ENCODE peak calls at places on chromosomes 5 and 9, in four cellular contexts. One of them, this sample, is unnamed.

GRCh38 chr9:127505396-127506116 is 54.2 kb downstream of the LRSAM1 start:
- DNase-seq in psoas muscle: no peak
- DNase-seq in heart left ventricle: no peak
- DNase-seq in spleen: no peak
- DNase-seq in this sample: no peak

GRCh38 chr5:108728566-108729305 is 19.0 kb upstream of the FER start:
- DNase-seq in psoas muscle: no peak
- DNase-seq in spleen: no peak
- DNase-seq in heart left ventricle: no peak
- DNase-seq in this sample: no peak

GRCh38 chr5:128213833-128214232 is 130.3 kb downstream of the SLC12A2 start:
- DNase-seq in spleen: no peak
- DNase-seq in psoas muscle: no peak
- DNase-seq in heart left ventricle: no peak
- DNase-seq in this sample: no peak

GRCh38 chr9:93052791-93053540 is 5.5 kb upstream of the SUSD3 start:
- DNase-seq in psoas muscle: no peak
- DNase-seq in spleen: no peak
- DNase-seq in heart left ventricle: no peak
- DNase-seq in this sample: no peak

GRCh38 chr9:85020791-85021190 is 351.3 kb downstream of the NTRK2 start:
- DNase-seq in heart left ventricle: no peak
- DNase-seq in spleen: no peak
- DNase-seq in psoas muscle: no peak
- DNase-seq in this sample: no peak

GRCh38 chr9:128556915-128557634 is 4.7 kb downstream of the SPTAN1 start:
- DNase-seq in heart left ventricle: no peak
- DNase-seq in psoas muscle: no peak
- DNase-seq in spleen: no peak
- DNase-seq in this sample: no peak

GRCh38 chr9:113360242-113360842 is 11.0 kb downstream of the BSPRY start:
- DNase-seq in heart left ventricle: no peak
- DNase-seq in psoas muscle: no peak
- DNase-seq in spleen: no peak
- DNase-seq in this sample: no peak

GRCh38 chr5:116361171-116361967 is 213.3 kb downstream of the SEMA6A start:
- DNase-seq in psoas muscle: peak; percentile 50
- DNase-seq in spleen: peak; percentile 74
- DNase-seq in heart left ventricle: peak; percentile 63
- DNase-seq in this sample: peak; percentile 84

GRCh38 chr5:1651250-1651649 is 127.5 kb upstream of the LPCAT1 start:
- DNase-seq in psoas muscle: no peak
- DNase-seq in heart left ventricle: no peak
- DNase-seq in spleen: no peak
- DNase-seq in this sample: peak; percentile 29

GRCh38 chr5:74517700-74518099 is 122.8 kb downstream of the ENC1 start:
- DNase-seq in heart left ventricle: no peak
- DNase-seq in psoas muscle: no peak
- DNase-seq in spleen: no peak
- DNase-seq in this sample: no peak

GRCh38 chr9:38224941-38225340 is 155.9 kb upstream of the SHB start:
- DNase-seq in heart left ventricle: no peak
- DNase-seq in spleen: no peak
- DNase-seq in psoas muscle: no peak
- DNase-seq in this sample: no peak

GRCh38 chr5:133250527-133250926 is 198.7 kb downstream of the HSPA4 start:
- DNase-seq in spleen: peak; percentile 67
- DNase-seq in heart left ventricle: no peak
- DNase-seq in psoas muscle: no peak
- DNase-seq in this sample: no peak

GRCh38 chr5:120096413-120096812 is 367.7 kb upstream of the PRR16 start:
- DNase-seq in heart left ventricle: no peak
- DNase-seq in spleen: no peak
- DNase-seq in psoas muscle: no peak
- DNase-seq in this sample: no peak

GRCh38 chr9:126421567-126422428 is 95.2 kb downstream of the MVB12B start:
- DNase-seq in psoas muscle: peak; percentile 39
- DNase-seq in spleen: no peak
- DNase-seq in heart left ventricle: no peak
- DNase-seq in this sample: no peak

GRCh38 chr9:35844628-35845301 is 15.7 kb downstream of the TMEM8B start:
- DNase-seq in psoas muscle: no peak
- DNase-seq in spleen: no peak
- DNase-seq in heart left ventricle: no peak
- DNase-seq in this sample: peak; percentile 70

GRCh38 chr5:116947691-116948528 is 373.3 kb upstream of the SEMA6A start:
- DNase-seq in heart left ventricle: peak; percentile 62
- DNase-seq in spleen: peak; percentile 82
- DNase-seq in psoas muscle: peak; percentile 37
- DNase-seq in this sample: no peak

GRCh38 chr5:135423158-135423925 is 23.8 kb downstream of the DCANP1 start:
- DNase-seq in spleen: no peak
- DNase-seq in psoas muscle: no peak
- DNase-seq in heart left ventricle: no peak
- DNase-seq in this sample: no peak

GRCh38 chr5:67395790-67396418 is 199.3 kb upstream of the CD180 start:
- DNase-seq in heart left ventricle: no peak
- DNase-seq in spleen: no peak
- DNase-seq in psoas muscle: no peak
- DNase-seq in this sample: no peak

GRCh38 chr5:147377685-147378084 is 132.2 kb downstream of the DPYSL3 start:
- DNase-seq in spleen: no peak
- DNase-seq in heart left ventricle: no peak
- DNase-seq in psoas muscle: no peak
- DNase-seq in this sample: no peak

DNA sequence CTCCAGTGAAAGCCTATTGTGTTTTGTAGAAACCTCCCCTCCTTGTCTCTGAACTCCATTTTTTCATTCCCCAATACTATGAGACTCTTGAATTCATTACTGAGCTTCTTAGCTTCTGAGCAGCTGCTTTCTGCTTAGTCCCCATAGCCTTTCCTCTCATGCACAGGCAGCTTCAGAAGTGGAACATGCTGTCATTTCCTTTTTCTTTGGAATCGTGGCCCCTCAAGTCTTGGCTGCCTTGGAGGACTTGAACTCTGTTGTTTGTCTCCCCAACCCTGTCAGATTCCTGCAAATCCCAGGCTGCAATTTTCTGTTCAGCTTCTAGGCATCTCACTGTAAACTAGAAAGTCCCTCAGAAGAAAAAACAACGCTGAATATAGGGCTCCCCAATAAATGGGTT is 268.5 kb downstream of the ARRDC3 start:
- DNase-seq in psoas muscle: no peak
- DNase-seq in spleen: no peak
- DNase-seq in heart left ventricle: no peak
- DNase-seq in this sample: no peak
- H3K27ac ChIP-seq in psoas muscle: no peak overlapping the region
- H3K27ac ChIP-seq in spleen: peak overlapping the region; percentile 30
- H3K27ac ChIP-seq in heart left ventricle: peak overlapping the region; percentile 47
- H3K27ac ChIP-seq in this sample: peak overlapping the region; percentile 63

GRCh38 chr9:134490446-134490845 is 151.2 kb upstream of the COL5A1 start:
- DNase-seq in heart left ventricle: no peak
- DNase-seq in spleen: no peak
- DNase-seq in psoas muscle: no peak
- DNase-seq in this sample: peak; percentile 46
- H3K27ac ChIP-seq in heart left ventricle: no peak overlapping the region
- H3K27ac ChIP-seq in spleen: no peak overlapping the region
- H3K27ac ChIP-seq in psoas muscle: no peak overlapping the region
- H3K27ac ChIP-seq in this sample: no peak overlapping the region

GRCh38 chr5:39532511-39532910 is 107.7 kb upstream of the DAB2 start:
- DNase-seq in heart left ventricle: no peak
- DNase-seq in psoas muscle: no peak
- DNase-seq in spleen: no peak
- DNase-seq in this sample: no peak

GRCh38 chr5:39523821-39524220 is 99.0 kb upstream of the DAB2 start:
- DNase-seq in heart left ventricle: no peak
- DNase-seq in psoas muscle: no peak
- DNase-seq in spleen: no peak
- DNase-seq in this sample: no peak

GRCh38 chr5:39531299-39531698 is 106.5 kb upstream of the DAB2 start:
- DNase-seq in heart left ventricle: no peak
- DNase-seq in psoas muscle: no peak
- DNase-seq in spleen: no peak
- DNase-seq in this sample: no peak

GRCh38 chr5:39521945-39522590 is 97.3 kb upstream of the DAB2 start:
- DNase-seq in heart left ventricle: no peak
- DNase-seq in spleen: no peak
- DNase-seq in psoas muscle: no peak
- DNase-seq in this sample: no peak

DNA sequence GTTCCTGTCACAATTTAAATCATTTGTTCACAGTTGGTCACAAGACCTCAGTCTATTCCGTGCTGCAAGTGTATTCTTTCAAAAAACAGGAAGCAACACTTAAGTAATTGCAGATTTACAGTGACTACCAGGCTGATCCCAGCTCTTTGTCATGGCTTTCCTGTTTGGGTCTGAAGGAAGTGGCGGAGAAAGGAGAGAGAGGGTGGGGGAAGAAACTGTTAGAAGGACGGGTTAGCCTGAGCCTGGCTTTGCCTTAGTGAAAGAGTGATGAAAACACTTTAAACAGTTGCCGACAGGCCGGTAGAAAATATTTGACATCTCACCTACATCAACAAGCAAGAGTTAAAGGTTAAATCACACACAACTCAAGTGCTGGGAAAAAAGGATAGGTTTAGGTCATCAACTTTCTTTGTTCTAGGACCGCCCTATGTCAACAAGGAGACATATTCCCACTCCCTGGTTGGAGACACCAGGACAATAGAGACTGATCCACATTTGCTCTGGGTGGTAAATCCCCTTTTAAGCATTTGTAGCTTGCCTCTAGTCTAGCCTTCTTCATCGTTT is 102.2 kb upstream of the DAB2 start:
- DNase-seq in heart left ventricle: no peak
- DNase-seq in spleen: no peak
- DNase-seq in psoas muscle: no peak
- DNase-seq in this sample: no peak
- H3K27ac ChIP-seq in heart left ventricle: peak overlapping the region; percentile 48
- H3K27ac ChIP-seq in spleen: peak overlapping the region; percentile 71
- H3K27ac ChIP-seq in psoas muscle: peak overlapping the region; percentile 67
- H3K27ac ChIP-seq in this sample: peak overlapping the region; percentile 55

GRCh38 chr5:82314964-82315728 is 37.0 kb upstream of the RPS23 start:
- DNase-seq in heart left ventricle: no peak
- DNase-seq in spleen: no peak
- DNase-seq in psoas muscle: no peak
- DNase-seq in this sample: no peak
- H3K27ac ChIP-seq in heart left ventricle: no peak overlapping the region
- H3K27ac ChIP-seq in spleen: no peak overlapping the region
- H3K27ac ChIP-seq in psoas muscle: no peak overlapping the region
- H3K27ac ChIP-seq in this sample: no peak overlapping the region

GRCh38 chr9:77022783-77023440 is 3.5 kb downstream of the FOXB2 start:
- DNase-seq in heart left ventricle: no peak
- DNase-seq in psoas muscle: no peak
- DNase-seq in spleen: no peak
- DNase-seq in this sample: no peak

GRCh38 chr9:77023726-77024125 is 4.3 kb downstream of the FOXB2 start:
- DNase-seq in psoas muscle: no peak
- DNase-seq in heart left ventricle: no peak
- DNase-seq in spleen: no peak
- DNase-seq in this sample: no peak

GRCh38 chr9:77025146-77025545 is 5.7 kb downstream of the FOXB2 start:
- DNase-seq in psoas muscle: no peak
- DNase-seq in spleen: no peak
- DNase-seq in heart left ventricle: no peak
- DNase-seq in this sample: no peak

GRCh38 chr9:77030045-77030444 is 10.6 kb downstream of the FOXB2 start:
- DNase-seq in spleen: no peak
- DNase-seq in heart left ventricle: no peak
- DNase-seq in psoas muscle: no peak
- DNase-seq in this sample: no peak

GRCh38 chr9:77028478-77028877 is 9.0 kb downstream of the FOXB2 start:
- DNase-seq in heart left ventricle: no peak
- DNase-seq in psoas muscle: no peak
- DNase-seq in spleen: no peak
- DNase-seq in this sample: no peak
- H3K27ac ChIP-seq in heart left ventricle: no peak overlapping the region
- H3K27ac ChIP-seq in psoas muscle: no peak overlapping the region
- H3K27ac ChIP-seq in spleen: no peak overlapping the region
- H3K27ac ChIP-seq in this sample: no peak overlapping the region

DNA sequence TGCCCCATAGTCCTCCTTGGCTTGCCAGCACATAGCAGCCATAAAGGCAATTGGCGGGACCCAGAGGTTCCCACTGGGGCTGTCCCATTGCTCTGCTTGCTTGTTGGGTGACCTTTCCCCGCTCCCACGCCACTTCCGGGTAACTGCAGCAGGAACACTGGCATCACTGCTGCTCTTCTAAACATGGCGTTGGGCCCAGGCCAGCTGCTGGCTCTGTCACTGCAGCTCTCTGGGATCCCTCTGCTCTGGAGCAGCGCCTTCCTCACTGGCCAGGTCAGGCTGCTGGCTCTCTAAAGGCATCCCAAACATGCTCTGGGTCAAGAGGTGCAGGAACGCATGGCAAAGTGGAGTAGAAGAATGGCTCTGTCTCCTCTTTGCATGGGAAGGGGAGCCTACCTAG is 92.9 kb downstream of the DRD1 start:
- DNase-seq in heart left ventricle: peak; percentile 56
- DNase-seq in spleen: no peak
- DNase-seq in psoas muscle: no peak
- DNase-seq in this sample: no peak
- H3K27ac ChIP-seq in heart left ventricle: no peak overlapping the region
- H3K27ac ChIP-seq in spleen: no peak overlapping the region
- H3K27ac ChIP-seq in psoas muscle: no peak overlapping the region
- H3K27ac ChIP-seq in this sample: no peak overlapping the region

GRCh38 chr5:178688551-178688950 is 41.9 kb downstream of the ZNF354A start:
- DNase-seq in heart left ventricle: no peak
- DNase-seq in spleen: no peak
- DNase-seq in psoas muscle: no peak
- DNase-seq in this sample: no peak
- H3K27ac ChIP-seq in heart left ventricle: no peak overlapping the region
- H3K27ac ChIP-seq in spleen: no peak overlapping the region
- H3K27ac ChIP-seq in psoas muscle: no peak overlapping the region
- H3K27ac ChIP-seq in this sample: no peak overlapping the region

GRCh38 chr9:21801683-21802417 is 586 bp upstream of the MTAP start:
- DNase-seq in spleen: peak; percentile 89
- DNase-seq in heart left ventricle: peak; percentile 76
- DNase-seq in psoas muscle: peak; percentile 73
- DNase-seq in this sample: peak; percentile 92

GRCh38 chr9:21802418-21803000 is at the start of gene MTAP:
- DNase-seq in psoas muscle: peak; percentile 90
- DNase-seq in spleen: peak; percentile 94
- DNase-seq in heart left ventricle: peak; percentile 96
- DNase-seq in this sample: peak; percentile 97

GRCh38 chr9:21804791-21805190 is 2.4 kb downstream of the MTAP start:
- DNase-seq in psoas muscle: no peak
- DNase-seq in heart left ventricle: no peak
- DNase-seq in spleen: no peak
- DNase-seq in this sample: no peak

GRCh38 chr9:21804336-21804735 is 1.9 kb downstream of the MTAP start:
- DNase-seq in spleen: no peak
- DNase-seq in psoas muscle: no peak
- DNase-seq in heart left ventricle: no peak
- DNase-seq in this sample: no peak

DNA sequence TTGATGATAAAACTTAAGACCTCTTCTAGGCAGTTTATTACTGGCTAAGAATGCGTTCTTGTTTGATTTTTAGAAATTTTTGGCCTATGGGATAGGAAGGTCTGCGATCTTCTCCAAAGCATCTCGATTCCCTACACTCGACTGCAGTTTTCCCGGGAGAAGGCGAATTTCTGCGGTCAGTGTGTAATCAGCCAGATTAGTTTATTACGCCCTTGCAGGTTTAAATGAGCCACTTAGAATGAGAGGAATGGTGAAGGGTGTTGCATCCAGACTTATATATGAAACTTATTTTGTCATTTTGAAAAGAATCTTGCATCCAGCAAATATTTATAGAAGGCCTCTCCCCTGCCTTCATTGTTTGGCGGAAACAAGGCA is 1.2 kb downstream of the MTAP start:
- DNase-seq in spleen: no peak
- DNase-seq in psoas muscle: no peak
- DNase-seq in heart left ventricle: no peak
- DNase-seq in this sample: no peak
- H3K27ac ChIP-seq in spleen: peak overlapping the region; percentile 91
- H3K27ac ChIP-seq in psoas muscle: peak overlapping the region; percentile 85
- H3K27ac ChIP-seq in heart left ventricle: peak overlapping the region; percentile 91
- H3K27ac ChIP-seq in this sample: peak overlapping the region; percentile 91